ENCODE peak calls at places on chromosomes 7 and 10, in four cellular contexts. U is A549, S is K562, T is GM12878. L is an unnamed sample.

GRCh38 chr7:148042935-148043334 is 547.6 kb upstream of the C7orf33 start:
- DNase-seq in U (no peak), S (no peak), T (no peak), L (no peak)

GRCh38 chr7:77553123-77553522 is 16.0 kb downstream of the PTPN12 start:
- DNase-seq in U (no peak), S (no peak), T (no peak), L (no peak)

GRCh38 chr10:128096486-128097199 is 29.6 kb downstream of the MKI67 start:
- DNase-seq in U (no peak), S (no peak), T (no peak), L (no peak)

GRCh38 chr7:266851-267840 is 22.8 kb upstream of the FOXL3 start:
- DNase-seq in U (no peak), S (peak; percentile 58), T (no peak), L (peak; percentile 82)

GRCh38 chr10:46268076-46268881 is 18.5 kb upstream of the ANTXRL start:
- DNase-seq in U (no peak), S (no peak), T (peak; percentile 25), L (no peak)

GRCh38 chr7:89914673-89915072 is 239.6 kb upstream of the STEAP1 start:
- DNase-seq in U (no peak), S (no peak), T (no peak), L (no peak)

GRCh38 chr10:86688398-86688921 is 20.1 kb downstream of the LDB3 start:
- DNase-seq in U (peak; percentile 63), S (peak; percentile 71), T (no peak), L (peak; percentile 82)

GRCh38 chr10:3714526-3714925 is 70.5 kb downstream of the KLF6 start:
- DNase-seq in U (no peak), S (no peak), T (no peak), L (no peak)

GRCh38 chr10:48705407-48705938 is 20.8 kb downstream of the WDFY4 start:
- DNase-seq in U (no peak), S (no peak), T (no peak), L (no peak)

GRCh38 chr10:13993634-13994033 is 337.1 kb downstream of the FRMD4A start:
- DNase-seq in U (no peak), S (no peak), T (no peak), L (no peak)

GRCh38 chr10:13994932-13995331 is 335.8 kb downstream of the FRMD4A start:
- DNase-seq in U (no peak), S (no peak), T (no peak), L (no peak)

GRCh38 chr10:13993169-13993568 is 337.6 kb downstream of the FRMD4A start:
- DNase-seq in U (no peak), S (no peak), T (no peak), L (no peak)

GRCh38 chr10:13997650-13998049 is 333.1 kb downstream of the FRMD4A start:
- DNase-seq in U (no peak), S (no peak), T (no peak), L (no peak)

GRCh38 chr10:13998090-13998838 is 332.5 kb downstream of the FRMD4A start:
- DNase-seq in U (no peak), S (no peak), T (no peak), L (no peak)
- TF ChIP-seq MAX in U (no peak), S (no peak), T (no peak), L (no peak)

DNA sequence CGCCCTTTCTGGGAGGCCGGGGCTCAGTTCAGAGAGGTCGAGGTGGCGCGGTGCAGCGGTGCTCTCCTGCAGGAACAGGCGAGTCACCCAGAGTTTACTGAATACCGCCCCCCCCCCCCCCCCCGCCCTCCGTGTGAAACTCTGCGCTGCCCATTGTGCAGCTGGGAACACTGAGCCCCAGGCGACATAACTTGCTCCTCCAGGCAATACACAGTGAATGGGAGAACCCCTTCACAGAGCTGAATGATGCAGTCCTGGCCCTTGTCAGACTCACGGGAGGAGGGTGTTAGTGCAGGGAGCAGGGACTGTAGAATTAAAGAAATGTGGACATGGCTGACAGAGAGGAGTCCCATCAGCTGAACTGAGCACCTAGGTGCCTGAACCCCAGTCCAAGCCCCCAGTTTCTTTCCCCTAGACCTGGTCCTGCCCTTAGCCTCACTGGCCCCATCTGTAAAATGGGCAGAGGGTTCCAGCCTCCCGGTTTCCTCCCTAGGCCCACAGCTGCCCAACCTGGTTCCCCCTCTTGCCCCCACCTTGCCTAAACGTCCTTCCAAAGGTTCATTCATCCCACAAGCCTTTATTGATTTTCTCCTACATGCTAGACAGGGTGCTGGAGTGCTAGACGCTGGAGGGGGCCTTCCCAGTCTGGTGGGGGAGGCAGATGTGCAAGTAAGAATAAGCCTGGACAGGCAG is 846 bp upstream of the LOXL4 start:
- DNase-seq in U (peak; percentile 36), S (no peak), T (no peak), L (no peak)
- TF ChIP-seq RCOR1 in U (no peak), S (no peak), T (no peak), L (peak; percentile 24)

GRCh38 chr7:36280840-36281812 is 108.5 kb upstream of the ANLN start:
- DNase-seq in U (peak; percentile 85), S (peak; percentile 22), T (no peak), L (peak; percentile 69)
- TF ChIP-seq MAX in U (peak; percentile 81), S (no peak), T (no peak), L (peak; percentile 90)

GRCh38 chr7:113710310-113711106 is 208.3 kb downstream of the PPP1R3A start:
- DNase-seq in U (peak; percentile 37), S (peak; percentile 87), T (peak; percentile 44), L (peak; percentile 46)
- TF ChIP-seq RCOR1 in U (no peak), S (no peak), T (no peak), L (peak; percentile 21)

DNA sequence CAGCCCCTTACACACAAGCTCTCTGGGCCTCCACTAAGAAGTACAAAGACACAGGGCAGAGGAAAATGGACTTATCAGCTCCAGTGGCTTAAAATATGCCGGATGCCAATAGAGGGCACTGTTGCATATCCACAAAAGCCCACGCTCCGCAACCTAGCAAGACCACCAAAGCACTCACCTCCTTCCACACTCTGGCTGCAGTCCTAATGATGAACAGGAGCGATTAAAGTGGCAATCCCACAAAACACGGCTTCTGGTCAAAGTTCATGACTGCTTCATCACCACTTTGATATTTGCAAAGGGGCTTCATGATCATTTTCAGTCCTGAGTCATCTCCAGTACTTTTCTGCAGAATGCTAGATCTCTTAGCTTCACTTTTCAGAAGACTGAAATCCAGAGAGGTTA is 158.3 kb upstream of the ITGB1 start:
- DNase-seq in U (no peak), S (peak; percentile 48), T (no peak), L (peak; percentile 60)
- TF ChIP-seq MAX in U (no peak), S (no peak), T (no peak), L (no peak)

GRCh38 chr10:91345716-91346115 is 64.4 kb upstream of the HECTD2 start:
- DNase-seq in U (no peak), S (no peak), T (no peak), L (no peak)

GRCh38 chr10:91349381-91349780 is 60.8 kb upstream of the HECTD2 start:
- DNase-seq in U (no peak), S (no peak), T (no peak), L (no peak)

GRCh38 chr10:91344117-91344856 is 65.9 kb upstream of the HECTD2 start:
- DNase-seq in U (no peak), S (no peak), T (no peak), L (no peak)

GRCh38 chr10:91350651-91351081 is 59.5 kb upstream of the HECTD2 start:
- DNase-seq in U (no peak), S (no peak), T (no peak), L (no peak)

GRCh38 chr10:91347529-91347928 is 62.6 kb upstream of the HECTD2 start:
- DNase-seq in U (no peak), S (no peak), T (no peak), L (no peak)
- TF ChIP-seq RCOR1 in U (no peak), S (no peak), T (no peak), L (no peak)

GRCh38 chr10:35726850-35727249 is 84.8 kb upstream of the FZD8 start:
- DNase-seq in U (no peak), S (no peak), T (no peak), L (no peak)
- TF ChIP-seq MAX in U (no peak), S (no peak), T (no peak), L (no peak)

GRCh38 chr7:27916372-27916771 is 176.4 kb downstream of the TAX1BP1 start:
- DNase-seq in U (no peak), S (no peak), T (no peak), L (no peak)
- TF ChIP-seq RCOR1 in U (no peak), S (no peak), T (no peak), L (no peak)